ENCODE peak calls at places on chromosome 19, in six cellular contexts. W is NCI-H1105; V is activated B cell treated with CpG ODN at 0.5 μM for 24 hours; Y is AG04450; B is activated CD8-positive, alpha-beta memory T cell treated with anti-CD3 and anti-CD28 coated beads for 48 hours; C is NCI-H1417. E is an unnamed sample.

GRCh38 chr19:49799798-49800376 is 13.2 kb downstream of the FUZ start:
- DNase-seq in W (no peak), V (no peak), Y (no peak), B (no peak), C (no peak), E (no peak)

GRCh38 chr19:17766543-17767131 is 15.4 kb downstream of the FCHO1 start:
- DNase-seq in W (peak), V (peak), Y (peak), B (no peak), C (no peak), E (peak)

GRCh38 chr19:47613165-47614146 is 4.5 kb downstream of the BICRA start:
- DNase-seq in W (no peak), V (no peak), Y (peak), B (no peak), C (no peak), E (no peak)

GRCh38 chr19:1315470-1316166 is 29.9 kb downstream of the EFNA2 start:
- DNase-seq in W (peak), V (peak), Y (no peak), B (no peak), C (peak), E (peak)

GRCh38 chr19:2923510-2923909 is 21.3 kb downstream of the ZNF77 start:
- DNase-seq in W (no peak), V (no peak), Y (no peak), B (no peak), C (peak), E (peak)

GRCh38 chr19:29364224-29364726 is 151.3 kb upstream of the UQCRFS1 start:
- DNase-seq in W (no peak), V (no peak), Y (no peak), B (no peak), C (no peak), E (no peak)

GRCh38 chr19:12767666-12768065 is 7.7 kb downstream of the HOOK2 start:
- DNase-seq in W (no peak), V (no peak), Y (no peak), B (no peak), C (no peak), E (no peak)

GRCh38 chr19:16185925-16186234 is 670 bp downstream of the FAM32A start:
- DNase-seq in W (no peak), V (no peak), Y (no peak), B (no peak), C (no peak), E (peak)

GRCh38 chr19:6588508-6589345 is 2.2 kb downstream of the CD70 start:
- DNase-seq in W (no peak), V (peak), Y (no peak), B (no peak), C (no peak), E (no peak)

GRCh38 chr19:7139095-7139494 is 69.6 kb downstream of the ZNF557 start:
- DNase-seq in W (no peak), V (no peak), Y (no peak), B (no peak), C (no peak), E (no peak)

GRCh38 chr19:15330801-15331418 is 1.4 kb downstream of the BRD4 start:
- DNase-seq in W (no peak), V (no peak), Y (peak), B (no peak), C (no peak), E (no peak)

GRCh38 chr19:36963262-36963661 is 47.1 kb downstream of the ZNF568 start:
- DNase-seq in W (peak), V (no peak), Y (no peak), B (no peak), C (peak), E (peak)

GRCh38 chr19:46482645-46483044 is 11.3 kb upstream of the PNMA8A start:
- DNase-seq in W (no peak), V (no peak), Y (no peak), B (no peak), C (no peak), E (no peak)

GRCh38 chr19:17112700-17113099 is 37.1 kb downstream of the MYO9B start:
- DNase-seq in W (no peak), V (no peak), Y (no peak), B (no peak), C (no peak), E (no peak)

GRCh38 chr19:1840541-1841115 is 7.7 kb downstream of the REXO1 start:
- DNase-seq in W (no peak), V (no peak), Y (no peak), B (no peak), C (no peak), E (no peak)

GRCh38 chr19:38913958-38914357 is 2.0 kb upstream of the CCER2 start:
- DNase-seq in W (no peak), V (no peak), Y (no peak), B (no peak), C (no peak), E (no peak)

GRCh38 chr19:4712771-4713170 is 10.9 kb downstream of the DPP9 start:
- DNase-seq in W (no peak), V (no peak), Y (no peak), B (no peak), C (no peak), E (no peak)

GRCh38 chr19:14033946-14034345 is 2.4 kb downstream of the IL27RA start:
- DNase-seq in W (no peak), V (no peak), Y (no peak), B (no peak), C (no peak), E (no peak)

GRCh38 chr19:13033819-13034611 is 38.7 kb downstream of the NFIX start:
- DNase-seq in W (peak), V (no peak), Y (no peak), B (no peak), C (peak), E (peak)

GRCh38 chr19:1172353-1173159 is 1.5 kb downstream of the SBNO2 start:
- DNase-seq in W (no peak), V (no peak), Y (no peak), B (no peak), C (no peak), E (no peak)

GRCh38 chr19:52646571-52647222 is 8.5 kb upstream of the ZNF83 start:
- DNase-seq in W (no peak), V (no peak), Y (no peak), B (no peak), C (no peak), E (no peak)

GRCh38 chr19:6187374-6187773 is 51.9 kb downstream of the ACSBG2 start:
- DNase-seq in W (no peak), V (no peak), Y (no peak), B (no peak), C (no peak), E (no peak)

GRCh38 chr19:16369664-16370576 is 45.3 kb downstream of the KLF2 start:
- DNase-seq in W (no peak), V (no peak), Y (no peak), B (no peak), C (no peak), E (no peak)

GRCh38 chr19:16382775-16383543 is 58.3 kb downstream of the KLF2 start:
- DNase-seq in W (no peak), V (peak), Y (peak), B (no peak), C (no peak), E (no peak)

GRCh38 chr19:8397746-8398721 is 7.9 kb downstream of the RAB11B start:
- DNase-seq in W (no peak), V (no peak), Y (no peak), B (no peak), C (no peak), E (no peak)

GRCh38 chr19:3411636-3412035 is 45.3 kb downstream of the NFIC start:
- DNase-seq in W (no peak), V (no peak), Y (no peak), B (no peak), C (no peak), E (no peak)

GRCh38 chr19:49057636-49058234 is at the start of gene CGB7:
- DNase-seq in W (no peak), V (peak), Y (no peak), B (no peak), C (no peak), E (no peak)

GRCh38 chr19:18007605-18007938 is 398 bp upstream of the ARRDC2 start:
- DNase-seq in W (no peak), V (no peak), Y (no peak), B (no peak), C (peak), E (no peak)

GRCh38 chr19:11248852-11249251 is 9.4 kb downstream of the ANGPTL8 start:
- DNase-seq in W (no peak), V (no peak), Y (no peak), B (no peak), C (no peak), E (no peak)